ENCODE peak calls at places on chromosomes 7 and 10, in seven cellular contexts. R, D, K, X, L, Z and F are unnamed samples.
A peak's percentile ranks its signal among the peaks of the same experiment; 100 is the strongest.

GRCh38 chr10:9193120-9193519 is 1138.6 kb downstream of the GATA3 start:
- DNase-seq in R (no peak), D (no peak), K (no peak), X (no peak), L (no peak), Z (no peak), F (no peak)

GRCh38 chr7:103989785-103990775 is 622 bp upstream of the RELN start:
- DNase-seq in R (no peak), D (no peak), K (peak; percentile 39), X (no peak), L (peak; percentile 36), Z (peak; percentile 26), F (peak; percentile 44)

GRCh38 chr10:92291610-92291859 is 568 bp downstream of the MARCHF5 start:
- DNase-seq in R (no peak), D (no peak), K (no peak), X (no peak), L (peak; percentile 7), Z (no peak), F (no peak)

GRCh38 chr10:29081971-29082699 is 206.7 kb upstream of the LYZL1 start:
- DNase-seq in R (no peak), D (no peak), K (no peak), X (no peak), L (no peak), Z (no peak), F (no peak)

GRCh38 chr10:63478564-63478963 is 12.8 kb upstream of the JMJD1C start:
- DNase-seq in R (no peak), D (no peak), K (no peak), X (no peak), L (no peak), Z (no peak), F (no peak)

GRCh38 chr7:101239191-101239950 is 1.8 kb upstream of the CLDN15 start:
- DNase-seq in R (no peak), D (no peak), K (no peak), X (no peak), L (no peak), Z (no peak), F (no peak)

GRCh38 chr7:75608451-75609122 is 116.5 kb downstream of the SPDYE5 start:
- DNase-seq in R (no peak), D (no peak), K (peak; percentile 15), X (no peak), L (no peak), Z (no peak), F (no peak)

GRCh38 chr7:40403664-40404476 is 269.1 kb downstream of the SUGCT start:
- DNase-seq in R (no peak), D (no peak), K (no peak), X (no peak), L (no peak), Z (no peak), F (no peak)

GRCh38 chr10:122019414-122019975 is 30.5 kb downstream of the TACC2 start:
- DNase-seq in R (no peak), D (no peak), K (no peak), X (no peak), L (no peak), Z (no peak), F (peak; percentile 32)

GRCh38 chr7:73560035-73560835 is 2.7 kb upstream of the BCL7B start:
- DNase-seq in R (no peak), D (no peak), K (peak; percentile 66), X (no peak), L (peak; percentile 87), Z (no peak), F (no peak)

GRCh38 chr10:73910764-73911552 is at the start of gene PLAU:
- DNase-seq in R (peak; percentile 59), D (no peak), K (no peak), X (peak; percentile 62), L (no peak), Z (peak; percentile 44), F (peak; percentile 77)

GRCh38 chr7:117269417-117269816 is 53.4 kb downstream of the WNT2 start:
- DNase-seq in R (no peak), D (no peak), K (peak; percentile 74), X (no peak), L (peak; percentile 92), Z (no peak), F (no peak)

GRCh38 chr7:64869912-64870562 is 33.0 kb upstream of the ZNF273 start:
- DNase-seq in R (no peak), D (no peak), K (no peak), X (no peak), L (no peak), Z (no peak), F (no peak)

GRCh38 chr7:32115831-32116230 is 45.6 kb upstream of the PDE1C start:
- DNase-seq in R (no peak), D (no peak), K (no peak), X (no peak), L (peak; percentile 14), Z (no peak), F (peak; percentile 39)

GRCh38 chr7:136618788-136619187 is 249.7 kb upstream of the CHRM2 start:
- DNase-seq in R (no peak), D (no peak), K (no peak), X (no peak), L (no peak), Z (no peak), F (no peak)

GRCh38 chr10:33262871-33263270 is 71.6 kb downstream of the NRP1 start:
- DNase-seq in R (no peak), D (no peak), K (no peak), X (no peak), L (no peak), Z (no peak), F (no peak)

GRCh38 chr7:39332142-39332541 is 234.1 kb upstream of the YAE1 start:
- DNase-seq in R (no peak), D (no peak), K (no peak), X (no peak), L (no peak), Z (no peak), F (no peak)

GRCh38 chr10:5543628-5544027 is 18.9 kb downstream of the CALML3 start:
- DNase-seq in R (no peak), D (no peak), K (no peak), X (no peak), L (no peak), Z (no peak), F (no peak)

GRCh38 chr10:74822101-74822500 is 4.3 kb upstream of the KAT6B start:
- DNase-seq in R (no peak), D (no peak), K (no peak), X (no peak), L (no peak), Z (no peak), F (no peak)

GRCh38 chr7:19061331-19061730 is 56.1 kb downstream of the TWIST1 start:
- DNase-seq in R (no peak), D (no peak), K (peak; percentile 59), X (no peak), L (no peak), Z (no peak), F (no peak)

GRCh38 chr10:58189269-58189668 is 78.4 kb downstream of the IPMK start:
- DNase-seq in R (no peak), D (no peak), K (peak; percentile 26), X (no peak), L (peak; percentile 55), Z (no peak), F (no peak)

GRCh38 chr10:79123547-79123963 is 54.8 kb downstream of the ZMIZ1 start:
- DNase-seq in R (peak; percentile 74), D (no peak), K (no peak), X (no peak), L (no peak), Z (no peak), F (no peak)

GRCh38 chr10:52115823-52116222 is 198.3 kb upstream of the DKK1 start:
- DNase-seq in R (no peak), D (no peak), K (no peak), X (no peak), L (peak; percentile 76), Z (no peak), F (no peak)

GRCh38 chr7:124480074-124480820 is 285.3 kb downstream of the GPR37 start:
- DNase-seq in R (no peak), D (no peak), K (no peak), X (no peak), L (no peak), Z (no peak), F (no peak)

DNA sequence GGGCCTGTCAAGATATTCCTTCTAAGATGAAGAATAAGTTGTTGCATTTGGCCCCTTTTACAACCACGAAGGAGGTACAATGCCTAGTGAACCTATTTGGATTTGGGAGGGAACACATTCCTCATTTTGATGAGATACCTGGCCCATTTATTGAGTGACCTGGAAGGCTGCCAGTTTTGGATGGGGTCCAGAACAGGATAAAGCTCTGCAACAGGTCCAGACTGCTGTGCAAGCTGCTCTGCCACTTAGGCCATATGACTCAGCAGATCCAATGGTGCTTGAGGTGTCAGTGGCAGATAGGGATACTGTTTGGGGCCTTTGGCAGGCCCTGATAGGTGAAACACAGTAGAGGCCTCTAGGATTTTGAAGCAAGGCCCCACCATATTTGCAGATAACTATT is 704.6 kb downstream of the CCSER2 start:
- DNase-seq in R (no peak), D (no peak), K (no peak), X (no peak), L (no peak), Z (no peak), F (no peak)
- TF ChIP-seq CTCF in R (no peak), D (no peak), K (no peak), X (no peak), L (no peak), Z (no peak), F (no peak)

GRCh38 chr10:17250736-17251135 is 22.7 kb downstream of the VIM start:
- DNase-seq in R (no peak), D (no peak), K (peak; percentile 12), X (no peak), L (no peak), Z (no peak), F (no peak)
- TF ChIP-seq CTCF in R (peak; percentile 10), D (no peak), K (no peak), X (no peak), L (peak; percentile 17), Z (no peak), F (no peak)

DNA sequence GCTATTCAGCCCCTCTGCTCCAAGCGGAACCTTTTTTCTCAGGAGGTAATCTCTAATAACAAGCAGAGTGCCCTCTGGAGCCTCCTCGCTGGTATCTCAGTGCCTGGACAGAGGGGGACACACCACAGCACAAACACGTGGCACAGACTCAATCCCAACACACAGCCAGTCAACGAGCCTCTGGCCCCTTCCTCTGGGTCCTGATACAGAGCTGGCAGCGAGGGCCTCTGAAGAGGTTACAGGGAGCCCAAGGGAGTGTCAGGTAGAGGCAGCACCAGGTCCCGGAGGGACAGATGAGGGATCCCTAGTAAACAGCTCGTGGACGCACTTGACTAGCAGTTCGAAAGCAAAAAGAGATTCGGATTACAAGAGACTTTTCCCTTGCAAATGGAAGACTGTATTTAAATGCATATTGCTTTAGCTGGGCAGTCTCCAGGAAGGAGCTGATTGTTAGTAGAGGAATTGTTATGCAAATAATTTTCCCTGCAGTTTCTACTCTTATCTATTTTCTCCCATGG is 14.1 kb downstream of the CXCL12 start:
- DNase-seq in R (no peak), D (no peak), K (no peak), X (no peak), L (no peak), Z (no peak), F (no peak)
- TF ChIP-seq CTCF in R (no peak), D (no peak), K (no peak), X (no peak), L (no peak), Z (no peak), F (no peak)

DNA sequence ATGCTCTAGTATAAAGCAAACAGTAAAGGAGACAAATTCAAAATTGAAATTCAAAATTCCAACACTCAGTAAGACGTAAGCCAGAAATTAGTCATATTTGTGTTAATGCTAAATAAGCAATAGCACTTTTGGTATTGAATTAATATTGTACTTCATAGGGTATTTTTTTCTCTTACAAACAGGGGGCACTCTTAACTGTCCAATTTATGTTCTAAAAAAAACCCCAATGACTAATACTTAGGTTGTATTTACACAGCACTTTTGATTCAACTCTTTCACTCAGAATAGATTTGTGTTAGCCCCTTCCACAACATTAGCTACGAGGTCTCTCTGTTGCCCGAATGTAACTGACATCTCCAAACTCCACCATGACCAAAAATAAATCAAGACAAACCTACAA is 284.9 kb upstream of the COBL start:
- DNase-seq in R (no peak), D (no peak), K (no peak), X (no peak), L (no peak), Z (no peak), F (no peak)
- TF ChIP-seq CTCF in R (no peak), D (no peak), K (no peak), X (no peak), L (no peak), Z (no peak), F (no peak)